ENCODE peak calls at places on chromosome 9, in ten cellular contexts. One of them, this sample, is unnamed.

GRCh38 chr9:78958887-78959286 is 612.9 kb upstream of the TLE4 start:
- DNase-seq in ovary: no peak
- DNase-seq in hypothalamus: no peak
- DNase-seq in foreskin fibroblast: no peak
- DNase-seq in HuH-7: no peak
- DNase-seq in mesendoderm: peak
- DNase-seq in cardiac muscle cell: no peak
- DNase-seq in NCI-H460: no peak
- DNase-seq in activated naive CD4-positive, alpha-beta T cell treated with anti-CD3 and anti-CD28 coated beads, Interleukin-2, amount 10 ng/mL, durations not matched to agents 7 days and 5 days: no peak
- DNase-seq in GM03348: no peak
- DNase-seq in this sample: no peak

GRCh38 chr9:99019523-99020331 is 76.0 kb downstream of the COL15A1 start:
- DNase-seq in NCI-H460: peak
- DNase-seq in foreskin fibroblast: peak
- DNase-seq in ovary: no peak
- DNase-seq in activated naive CD4-positive, alpha-beta T cell treated with anti-CD3 and anti-CD28 coated beads, Interleukin-2, amount 10 ng/mL, durations not matched to agents 7 days and 5 days: no peak
- DNase-seq in mesendoderm: peak
- DNase-seq in GM03348: peak
- DNase-seq in hypothalamus: no peak
- DNase-seq in cardiac muscle cell: no peak
- DNase-seq in HuH-7: no peak
- DNase-seq in this sample: no peak

GRCh38 chr9:119047513-119047912 is 321.7 kb downstream of the BRINP1 start:
- DNase-seq in mesendoderm: no peak
- DNase-seq in hypothalamus: no peak
- DNase-seq in cardiac muscle cell: no peak
- DNase-seq in foreskin fibroblast: no peak
- DNase-seq in GM03348: no peak
- DNase-seq in activated naive CD4-positive, alpha-beta T cell treated with anti-CD3 and anti-CD28 coated beads, Interleukin-2, amount 10 ng/mL, durations not matched to agents 7 days and 5 days: no peak
- DNase-seq in ovary: no peak
- DNase-seq in NCI-H460: no peak
- DNase-seq in HuH-7: no peak
- DNase-seq in this sample: no peak

GRCh38 chr9:21104787-21105186 is 27.0 kb upstream of the IFNB1 start:
- DNase-seq in activated naive CD4-positive, alpha-beta T cell treated with anti-CD3 and anti-CD28 coated beads, Interleukin-2, amount 10 ng/mL, durations not matched to agents 7 days and 5 days: no peak
- DNase-seq in hypothalamus: no peak
- DNase-seq in foreskin fibroblast: no peak
- DNase-seq in HuH-7: no peak
- DNase-seq in ovary: no peak
- DNase-seq in GM03348: no peak
- DNase-seq in NCI-H460: no peak
- DNase-seq in mesendoderm: no peak
- DNase-seq in cardiac muscle cell: no peak
- DNase-seq in this sample: no peak

GRCh38 chr9:98538203-98538602 is 170.5 kb downstream of the GABBR2 start:
- DNase-seq in GM03348: no peak
- DNase-seq in NCI-H460: no peak
- DNase-seq in foreskin fibroblast: no peak
- DNase-seq in cardiac muscle cell: no peak
- DNase-seq in ovary: no peak
- DNase-seq in activated naive CD4-positive, alpha-beta T cell treated with anti-CD3 and anti-CD28 coated beads, Interleukin-2, amount 10 ng/mL, durations not matched to agents 7 days and 5 days: no peak
- DNase-seq in hypothalamus: no peak
- DNase-seq in HuH-7: no peak
- DNase-seq in mesendoderm: peak
- DNase-seq in this sample: no peak

GRCh38 chr9:32430720-32431119 is 46.3 kb downstream of the ACO1 start:
- DNase-seq in foreskin fibroblast: peak
- DNase-seq in activated naive CD4-positive, alpha-beta T cell treated with anti-CD3 and anti-CD28 coated beads, Interleukin-2, amount 10 ng/mL, durations not matched to agents 7 days and 5 days: no peak
- DNase-seq in GM03348: peak
- DNase-seq in NCI-H460: no peak
- DNase-seq in ovary: no peak
- DNase-seq in mesendoderm: no peak
- DNase-seq in hypothalamus: no peak
- DNase-seq in cardiac muscle cell: no peak
- DNase-seq in HuH-7: no peak
- DNase-seq in this sample: no peak

GRCh38 chr9:103037508-103038477 is 42.7 kb downstream of the CYLC2 start:
- DNase-seq in mesendoderm: peak
- DNase-seq in foreskin fibroblast: no peak
- DNase-seq in activated naive CD4-positive, alpha-beta T cell treated with anti-CD3 and anti-CD28 coated beads, Interleukin-2, amount 10 ng/mL, durations not matched to agents 7 days and 5 days: no peak
- DNase-seq in ovary: no peak
- DNase-seq in hypothalamus: no peak
- DNase-seq in NCI-H460: peak
- DNase-seq in GM03348: no peak
- DNase-seq in cardiac muscle cell: peak
- DNase-seq in HuH-7: no peak
- DNase-seq in this sample: no peak

GRCh38 chr9:91486699-91487497 is 63.3 kb upstream of the NFIL3 start:
- DNase-seq in NCI-H460: no peak
- DNase-seq in HuH-7: no peak
- DNase-seq in hypothalamus: no peak
- DNase-seq in cardiac muscle cell: no peak
- DNase-seq in GM03348: peak
- DNase-seq in activated naive CD4-positive, alpha-beta T cell treated with anti-CD3 and anti-CD28 coated beads, Interleukin-2, amount 10 ng/mL, durations not matched to agents 7 days and 5 days: no peak
- DNase-seq in mesendoderm: peak
- DNase-seq in foreskin fibroblast: peak
- DNase-seq in ovary: no peak
- DNase-seq in this sample: no peak

GRCh38 chr9:134617836-134618162 is 23.8 kb upstream of the COL5A1 start:
- DNase-seq in cardiac muscle cell: no peak
- DNase-seq in hypothalamus: no peak
- DNase-seq in mesendoderm: no peak
- DNase-seq in HuH-7: no peak
- DNase-seq in activated naive CD4-positive, alpha-beta T cell treated with anti-CD3 and anti-CD28 coated beads, Interleukin-2, amount 10 ng/mL, durations not matched to agents 7 days and 5 days: no peak
- DNase-seq in ovary: no peak
- DNase-seq in GM03348: no peak
- DNase-seq in NCI-H460: no peak
- DNase-seq in foreskin fibroblast: no peak
- DNase-seq in this sample: peak

GRCh38 chr9:33080534-33080933 is 4.1 kb upstream of the SMU1 start:
- DNase-seq in mesendoderm: no peak
- DNase-seq in cardiac muscle cell: no peak
- DNase-seq in HuH-7: no peak
- DNase-seq in ovary: no peak
- DNase-seq in foreskin fibroblast: no peak
- DNase-seq in NCI-H460: no peak
- DNase-seq in hypothalamus: no peak
- DNase-seq in activated naive CD4-positive, alpha-beta T cell treated with anti-CD3 and anti-CD28 coated beads, Interleukin-2, amount 10 ng/mL, durations not matched to agents 7 days and 5 days: peak
- DNase-seq in GM03348: no peak
- DNase-seq in this sample: no peak

GRCh38 chr9:20319641-20320337 is 302.5 kb downstream of the MLLT3 start:
- DNase-seq in ovary: no peak
- DNase-seq in activated naive CD4-positive, alpha-beta T cell treated with anti-CD3 and anti-CD28 coated beads, Interleukin-2, amount 10 ng/mL, durations not matched to agents 7 days and 5 days: peak
- DNase-seq in hypothalamus: no peak
- DNase-seq in foreskin fibroblast: peak
- DNase-seq in GM03348: no peak
- DNase-seq in mesendoderm: peak
- DNase-seq in HuH-7: no peak
- DNase-seq in cardiac muscle cell: peak
- DNase-seq in NCI-H460: no peak
- DNase-seq in this sample: no peak